ENCODE peak calls at places on chromosomes 13 and 19, in seven cellular contexts. U, H, E, B, M, J and L are unnamed samples.

GRCh38 chr13:39943711-39944110 is 288.2 kb downstream of the COG6 start:
- DNase-seq in M (no peak), U (no peak), E (no peak), B (no peak), H (no peak), J (no peak), L (no peak)

GRCh38 chr19:34671972-34672371 is 5.0 kb downstream of the SCGB2B2 start:
- DNase-seq in M (no peak), B (no peak), U (no peak), H (no peak), E (no peak), J (no peak), L (no peak)

GRCh38 chr19:43439183-43440063 is 24.7 kb downstream of the TEX101 start:
- DNase-seq in M (peak), U (no peak), H (no peak), E (peak), J (peak), B (peak), L (peak)

GRCh38 chr13:88022826-88023225 is 351.7 kb downstream of the SLITRK5 start:
- DNase-seq in E (no peak), B (no peak), H (no peak), U (no peak), M (no peak), J (no peak), L (no peak)

GRCh38 chr13:65553328-65553727 is 1676.8 kb downstream of the PCDH9 start:
- DNase-seq in H (no peak), B (no peak), U (no peak), J (no peak), M (no peak), E (no peak), L (no peak)

GRCh38 chr13:43110036-43110435 is 86.7 kb downstream of the DNAJC15 start:
- DNase-seq in M (no peak), H (no peak), E (no peak), B (no peak), U (no peak), J (no peak), L (no peak)

GRCh38 chr19:8965887-8966286 is 44.3 kb downstream of the MUC16 start:
- DNase-seq in U (no peak), J (no peak), H (no peak), B (no peak), E (no peak), M (no peak), L (no peak)

GRCh38 chr19:12785431-12786011 is 5.8 kb upstream of the JUNB start:
- DNase-seq in B (no peak), U (no peak), H (no peak), E (no peak), J (no peak), M (no peak), L (peak)

GRCh38 chr13:87698268-87698667 is 27.1 kb downstream of the SLITRK5 start:
- DNase-seq in M (no peak), E (no peak), J (no peak), H (no peak), U (no peak), B (no peak), L (no peak)

GRCh38 chr13:108944760-108945159 is 315.3 kb downstream of the MYO16 start:
- DNase-seq in J (no peak), E (no peak), U (no peak), B (no peak), H (no peak), M (peak), L (peak)

GRCh38 chr13:46544811-46545210 is 8.2 kb upstream of the LRCH1 start:
- DNase-seq in B (no peak), H (no peak), U (no peak), J (no peak), M (no peak), E (no peak), L (no peak)

GRCh38 chr19:38952395-38953165 is 21.8 kb downstream of the MRPS12 start:
- DNase-seq in U (peak), B (no peak), E (no peak), J (peak), M (peak), H (no peak), L (no peak)

GRCh38 chr13:50353651-50354415 is 338.6 kb downstream of the KCNRG start:
- DNase-seq in E (no peak), M (no peak), J (no peak), H (no peak), U (no peak), B (no peak), L (peak)

GRCh38 chr19:8526345-8527062 is 12.5 kb upstream of the ZNF414 start:
- DNase-seq in J (no peak), U (peak), M (peak), B (no peak), E (no peak), H (peak), L (peak)

GRCh38 chr13:91142572-91142971 is 204.9 kb upstream of the MIR17HG start:
- DNase-seq in B (no peak), E (no peak), H (no peak), U (peak), J (no peak), M (no peak), L (peak)

GRCh38 chr19:30861896-30862295 is 487.3 kb downstream of the TSHZ3 start:
- DNase-seq in E (no peak), J (no peak), M (no peak), H (no peak), B (no peak), U (no peak), L (no peak)

GRCh38 chr19:6739884-6740588 is 556 bp downstream of the TRIP10 start:
- DNase-seq in J (no peak), M (peak), H (peak), B (no peak), E (no peak), U (no peak), L (peak)

GRCh38 chr13:57409121-57409520 is 222.4 kb upstream of the PCDH17 start:
- DNase-seq in U (no peak), E (no peak), J (no peak), B (no peak), M (no peak), H (no peak), L (no peak)

GRCh38 chr13:98454389-98454881 is 122.5 kb downstream of the STK24 start:
- DNase-seq in H (no peak), J (no peak), M (no peak), B (no peak), E (no peak), U (peak), L (peak)

GRCh38 chr19:7871280-7871529 is 3.0 kb downstream of the PRR36 start:
- DNase-seq in E (no peak), M (no peak), J (no peak), H (no peak), B (no peak), U (no peak), L (no peak)

GRCh38 chr13:39575641-39576238 is 27.3 kb downstream of the LHFPL6 start:
- DNase-seq in H (no peak), B (no peak), J (no peak), M (no peak), E (no peak), U (no peak), L (no peak)

GRCh38 chr13:40613192-40613818 is 53.1 kb downstream of the FOXO1 start:
- DNase-seq in J (peak), H (peak), E (peak), M (no peak), U (no peak), B (peak), L (no peak)

GRCh38 chr19:10551698-10552301 is 8.1 kb downstream of the ATG4D start:
- DNase-seq in B (no peak), H (no peak), U (no peak), J (no peak), E (no peak), M (no peak), L (peak)

GRCh38 chr19:33561261-33561660 is 39.7 kb upstream of the PEPD start:
- DNase-seq in E (no peak), U (no peak), M (no peak), B (no peak), H (no peak), J (no peak), L (no peak)